ENCODE peak calls at places on chromosomes 3 and 15, in six cellular contexts. X is kidney, H is PC-3, G is suprapubic skin, C is neural progenitor cell, S is brain microvascular endothelial cell. P is an unnamed sample.
A peak's percentile ranks its signal among the peaks of the same experiment; 100 is the strongest.

GRCh38 chr15:87608238-87609028 is 648.1 kb downstream of the NTRK3 start:
- DNase-seq in X (no peak), H (no peak), G (no peak), C (no peak), S (no peak), P (no peak)

GRCh38 chr3:73037369-73037699 is 24.1 kb upstream of the EBLN2 start:
- DNase-seq in X (no peak), H (peak; percentile 14), G (no peak), C (no peak), S (peak; percentile 53), P (peak; percentile 56)

GRCh38 chr3:126136428-126137220 is 43.8 kb downstream of the ALDH1L1 start:
- DNase-seq in X (peak; percentile 41), H (no peak), G (peak; percentile 48), C (no peak), S (no peak), P (no peak)

GRCh38 chr15:38758001-38758400 is 193.4 kb upstream of the RASGRP1 start:
- DNase-seq in X (no peak), H (peak; percentile 48), G (no peak), C (no peak), S (peak; percentile 70), P (peak; percentile 73)

GRCh38 chr3:42036483-42036823 is 54.7 kb upstream of the TRAK1 start:
- DNase-seq in X (no peak), H (peak; percentile 80), G (no peak), C (no peak), S (peak; percentile 92), P (peak; percentile 96)

GRCh38 chr15:78242128-78242527 is 7.8 kb upstream of the ACSBG1 start:
- DNase-seq in X (no peak), H (peak; percentile 20), G (no peak), C (peak; percentile 51), S (no peak), P (no peak)

GRCh38 chr15:66740802-66741201 is 38.8 kb downstream of the SMAD6 start:
- DNase-seq in X (peak; percentile 91), H (peak; percentile 68), G (no peak), C (no peak), S (no peak), P (no peak)

GRCh38 chr3:172735014-172735413 is 15.5 kb upstream of the ECT2 start:
- DNase-seq in X (no peak), H (no peak), G (no peak), C (no peak), S (no peak), P (no peak)

GRCh38 chr15:67548862-67549651 is 6.6 kb downstream of the MAP2K5 start:
- DNase-seq in X (no peak), H (no peak), G (no peak), C (peak; percentile 93), S (peak; percentile 22), P (no peak)

GRCh38 chr15:25668901-25669300 is 194.2 kb downstream of the ATP10A start:
- DNase-seq in X (no peak), H (peak; percentile 5), G (no peak), C (no peak), S (no peak), P (no peak)

GRCh38 chr3:187739125-187739560 is 6.1 kb downstream of the BCL6 start:
- DNase-seq in X (peak; percentile 89), H (no peak), G (peak; percentile 86), C (no peak), S (no peak), P (no peak)

GRCh38 chr3:192851821-192852352 is 65.8 kb downstream of the MB21D2 start:
- DNase-seq in X (peak; percentile 82), H (peak; percentile 99), G (peak; percentile 83), C (no peak), S (peak; percentile 33), P (peak; percentile 54)

GRCh38 chr3:73576995-73577394 is 47.7 kb downstream of the PDZRN3 start:
- DNase-seq in X (no peak), H (no peak), G (no peak), C (no peak), S (peak; percentile 24), P (peak; percentile 59)

GRCh38 chr3:12371525-12372140 is 82.8 kb downstream of the PPARG start:
- DNase-seq in X (no peak), H (peak; percentile 85), G (no peak), C (no peak), S (no peak), P (peak; percentile 58)

GRCh38 chr3:12372762-12373280 is 84.0 kb downstream of the PPARG start:
- DNase-seq in X (no peak), H (no peak), G (no peak), C (no peak), S (no peak), P (no peak)

GRCh38 chr3:12369029-12369428 is 80.2 kb downstream of the PPARG start:
- DNase-seq in X (no peak), H (no peak), G (no peak), C (no peak), S (no peak), P (no peak)

GRCh38 chr3:12369598-12369997 is 80.7 kb downstream of the PPARG start:
- DNase-seq in X (no peak), H (peak; percentile 38), G (no peak), C (no peak), S (no peak), P (no peak)

GRCh38 chr3:12370758-12371157 is 81.9 kb downstream of the PPARG start:
- DNase-seq in X (no peak), H (peak; percentile 88), G (no peak), C (peak; percentile 24), S (no peak), P (peak; percentile 20)
- TF ChIP-seq CTCF in X (no peak), H (peak; percentile 42), G (no peak), C (peak; percentile 17), S (peak; percentile 48), P (peak; percentile 10)

GRCh38 chr15:40267670-40268069 is 15.2 kb downstream of the ANKRD63 start:
- DNase-seq in X (no peak), H (no peak), G (no peak), C (no peak), S (no peak), P (no peak)
- TF ChIP-seq CTCF in X (no peak), H (no peak), G (no peak), C (no peak), S (no peak), P (no peak)

DNA sequence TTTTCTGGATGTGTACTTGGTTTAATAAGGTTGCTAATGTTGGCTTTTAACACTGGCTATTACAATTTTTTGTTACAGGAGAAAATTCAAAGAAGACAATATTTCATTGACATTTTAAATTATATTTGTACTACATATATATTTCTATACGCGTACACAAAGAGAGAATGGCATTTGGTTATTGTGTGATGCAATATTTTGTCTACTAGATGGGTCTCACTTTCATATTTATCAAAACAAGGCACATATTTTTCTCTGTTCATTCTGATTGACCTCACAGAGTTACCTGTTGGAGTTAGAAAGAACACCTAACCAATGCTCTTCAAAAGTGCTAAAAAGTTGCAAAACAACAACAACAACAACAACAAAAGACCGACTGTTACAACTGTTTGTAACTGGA is 50.2 kb upstream of the VGLL3 start:
- DNase-seq in X (no peak), H (peak; percentile 48), G (no peak), C (no peak), S (no peak), P (no peak)
- TF ChIP-seq CTCF in X (no peak), H (peak; percentile 50), G (no peak), C (no peak), S (no peak), P (no peak)

GRCh38 chr3:69385723-69386483 is at the start of gene FRMD4B:
- DNase-seq in X (peak; percentile 90), H (peak; percentile 8), G (peak; percentile 79), C (peak; percentile 67), S (no peak), P (peak; percentile 8)
- TF ChIP-seq CTCF in X (no peak), H (peak; percentile 11), G (no peak), C (peak; percentile 21), S (peak; percentile 56), P (no peak)

GRCh38 chr3:52904000-52904399 is 6.7 kb upstream of the STIMATE start:
- DNase-seq in X (no peak), H (no peak), G (no peak), C (no peak), S (no peak), P (no peak)

GRCh38 chr3:52904552-52904951 is 7.2 kb upstream of the STIMATE start:
- DNase-seq in X (no peak), H (no peak), G (no peak), C (no peak), S (no peak), P (no peak)

GRCh38 chr3:52910823-52911222 is 13.5 kb upstream of the STIMATE start:
- DNase-seq in X (no peak), H (no peak), G (no peak), C (no peak), S (no peak), P (no peak)

GRCh38 chr3:52912885-52913731 is 15.8 kb upstream of the STIMATE start:
- DNase-seq in X (no peak), H (no peak), G (no peak), C (no peak), S (no peak), P (no peak)

GRCh38 chr3:52907497-52907896 is 10.1 kb upstream of the STIMATE start:
- DNase-seq in X (no peak), H (no peak), G (no peak), C (no peak), S (no peak), P (no peak)
- TF ChIP-seq CTCF in X (no peak), H (no peak), G (no peak), C (no peak), S (peak; percentile 8), P (no peak)

GRCh38 chr3:143648218-143648617 is 200.1 kb downstream of the SLC9A9 start:
- DNase-seq in X (no peak), H (no peak), G (no peak), C (peak; percentile 44), S (no peak), P (no peak)

GRCh38 chr3:143640774-143641173 is 207.5 kb downstream of the SLC9A9 start:
- DNase-seq in X (no peak), H (no peak), G (no peak), C (no peak), S (no peak), P (no peak)

GRCh38 chr3:143648708-143649107 is 199.6 kb downstream of the SLC9A9 start:
- DNase-seq in X (no peak), H (peak; percentile 33), G (no peak), C (peak; percentile 40), S (no peak), P (no peak)

GRCh38 chr3:143643905-143644304 is 204.4 kb downstream of the SLC9A9 start:
- DNase-seq in X (no peak), H (no peak), G (no peak), C (no peak), S (no peak), P (no peak)

DNA sequence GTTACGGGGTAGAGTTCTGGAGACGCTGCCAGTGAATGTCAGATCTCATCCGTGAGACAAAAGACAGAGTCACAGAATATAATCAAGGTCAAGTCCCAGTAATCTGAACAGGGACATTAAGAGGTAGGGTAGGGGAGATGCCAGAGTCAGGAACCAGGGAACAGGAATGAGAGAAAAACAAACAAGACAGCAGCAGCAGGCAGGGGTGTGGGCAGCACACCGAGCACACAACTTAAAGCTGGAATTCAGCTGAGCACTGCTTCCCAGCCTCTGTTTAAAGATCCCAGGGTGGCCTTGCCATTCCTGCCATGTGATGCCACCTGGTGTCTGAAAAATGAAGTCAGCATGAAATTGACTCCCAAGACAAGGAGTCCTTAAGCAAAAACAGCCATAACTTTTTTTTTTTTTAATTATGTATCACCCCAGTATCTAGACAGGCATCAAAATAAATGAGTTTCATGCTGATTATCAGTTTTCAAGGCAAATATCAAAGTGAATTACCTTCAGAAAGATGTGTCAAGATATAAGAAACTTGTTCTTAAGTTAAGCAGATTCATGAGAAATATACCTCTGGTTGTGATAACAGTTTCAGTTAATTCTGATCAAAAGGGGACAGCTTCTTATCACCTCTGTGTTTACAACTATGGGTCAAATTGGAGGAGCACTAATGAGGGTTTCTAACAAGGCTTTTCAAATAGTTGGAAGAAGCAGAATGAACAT is 203.7 kb downstream of the SLC9A9 start:
- DNase-seq in X (no peak), H (peak; percentile 74), G (no peak), C (peak; percentile 76), S (peak; percentile 83), P (peak; percentile 62)
- TF ChIP-seq CTCF in X (peak; percentile 73), H (peak; percentile 73), G (no peak), C (peak; percentile 71), S (peak; percentile 77), P (peak; percentile 50)

P was measured in astrocyte.